ENCODE peak calls at places on chromosome 16, in seven cellular contexts. U is C1 segment of cervical spinal cord, C is NCI-H1694 treated with DMSO at 0.1 percent for 48 hours, K is A549, R is HFFc6, T is SHP77 treated with DMSO at 0.1 percent for 48 hours, O is adrenal gland. W is an unnamed sample.

GRCh38 chr16:17161034-17161433 is 309.7 kb downstream of the XYLT1 start:
- DNase-seq in U (no peak), C (peak), K (no peak), R (no peak), T (no peak), O (no peak), W (no peak)

GRCh38 chr16:25063865-25064264 is 47.7 kb upstream of the LCMT1 start:
- DNase-seq in U (no peak), C (no peak), K (no peak), R (peak), T (no peak), O (peak), W (no peak)

GRCh38 chr16:14418795-14419225 is 211.2 kb downstream of the PARN start:
- DNase-seq in U (no peak), C (no peak), K (no peak), R (no peak), T (no peak), O (no peak), W (no peak)

GRCh38 chr16:53893731-53894435 is 189.9 kb downstream of the FTO start:
- DNase-seq in U (no peak), C (no peak), K (no peak), R (peak), T (no peak), O (peak), W (no peak)

GRCh38 chr16:77975942-77976341 is 46.4 kb upstream of the CLEC3A start:
- DNase-seq in U (no peak), C (no peak), K (no peak), R (no peak), T (no peak), O (no peak), W (no peak)

GRCh38 chr16:66701516-66701915 is 5.0 kb upstream of the CMTM4 start:
- DNase-seq in U (no peak), C (no peak), K (no peak), R (peak), T (no peak), O (no peak), W (no peak)

GRCh38 chr16:24652803-24653202 is 76.6 kb upstream of the TNRC6A start:
- DNase-seq in U (no peak), C (no peak), K (no peak), R (no peak), T (no peak), O (no peak), W (no peak)

GRCh38 chr16:5257462-5257861 is 159.9 kb upstream of the EEF2KMT start:
- DNase-seq in U (no peak), C (no peak), K (no peak), R (no peak), T (no peak), O (no peak), W (no peak)

GRCh38 chr16:31404353-31405064 is 11.4 kb downstream of the ITGAD start:
- DNase-seq in U (no peak), C (no peak), K (peak), R (no peak), T (peak), O (no peak), W (no peak)

GRCh38 chr16:54473201-54473993 is 186.8 kb upstream of the IRX3 start:
- DNase-seq in U (no peak), C (no peak), K (no peak), R (no peak), T (no peak), O (no peak), W (no peak)

GRCh38 chr16:89722392-89723278 is 1.3 kb downstream of the ZNF276 start:
- DNase-seq in U (peak), C (no peak), K (no peak), R (no peak), T (no peak), O (no peak), W (peak)

GRCh38 chr16:80914379-80915078 is 92.2 kb downstream of the CMC2 start:
- DNase-seq in U (no peak), C (no peak), K (no peak), R (no peak), T (no peak), O (no peak), W (no peak)

GRCh38 chr16:47141773-47142468 is 1.8 kb downstream of the NETO2 start:
- DNase-seq in U (peak), C (peak), K (peak), R (peak), T (peak), O (peak), W (peak)

GRCh38 chr16:15502041-15502725 is 67.8 kb downstream of the BMERB1 start:
- DNase-seq in U (no peak), C (no peak), K (peak), R (peak), T (no peak), O (no peak), W (no peak)

GRCh38 chr16:82313754-82314153 is 143.7 kb upstream of the MPHOSPH6 start:
- DNase-seq in U (no peak), C (no peak), K (no peak), R (no peak), T (no peak), O (no peak), W (no peak)

GRCh38 chr16:4414187-4414909 is 2.0 kb downstream of the CORO7 start:
- DNase-seq in U (no peak), C (no peak), K (no peak), R (no peak), T (no peak), O (no peak), W (peak)

GRCh38 chr16:1290032-1290431 is 19.4 kb upstream of the UBE2I start:
- DNase-seq in U (no peak), C (no peak), K (no peak), R (no peak), T (no peak), O (no peak), W (no peak)

GRCh38 chr16:67158637-67159600 is 790 bp downstream of the TRADD start:
- DNase-seq in U (no peak), C (no peak), K (peak), R (no peak), T (no peak), O (peak), W (peak)

GRCh38 chr16:71622088-71622487 is 3.9 kb upstream of the MARVELD3 start:
- DNase-seq in U (no peak), C (no peak), K (no peak), R (no peak), T (no peak), O (no peak), W (no peak)

GRCh38 chr16:84749815-84750214 is 50.0 kb downstream of the USP10 start:
- DNase-seq in U (no peak), C (no peak), K (no peak), R (no peak), T (no peak), O (no peak), W (no peak)

GRCh38 chr16:23398987-23399805 is 53.8 kb downstream of the COG7 start:
- DNase-seq in U (peak), C (no peak), K (no peak), R (no peak), T (no peak), O (no peak), W (no peak)

GRCh38 chr16:74813109-74813641 is 38.6 kb upstream of the FA2H start:
- DNase-seq in U (peak), C (peak), K (peak), R (peak), T (peak), O (peak), W (peak)

GRCh38 chr16:79757163-79757562 is 156.6 kb upstream of the MAF start:
- DNase-seq in U (no peak), C (no peak), K (no peak), R (no peak), T (no peak), O (no peak), W (no peak)

GRCh38 chr16:21590287-21590686 is 9.1 kb upstream of the METTL9 start:
- DNase-seq in U (no peak), C (no peak), K (no peak), R (peak), T (no peak), O (no peak), W (no peak)

GRCh38 chr16:27867122-27868110 is 196.1 kb downstream of the GSG1L start:
- DNase-seq in U (peak), C (no peak), K (peak), R (peak), T (peak), O (peak), W (peak)

GRCh38 chr16:19066988-19067348 is 446 bp upstream of the COQ7 start:
- DNase-seq in U (no peak), C (no peak), K (no peak), R (no peak), T (no peak), O (no peak), W (no peak)

GRCh38 chr16:56787185-56787584 is 57.3 kb downstream of the NUP93 start:
- DNase-seq in U (no peak), C (no peak), K (no peak), R (no peak), T (no peak), O (no peak), W (no peak)

GRCh38 chr16:74501484-74502479 is 80.5 kb upstream of the CLEC18B start:
- DNase-seq in U (peak), C (no peak), K (no peak), R (no peak), T (no peak), O (no peak), W (no peak)

GRCh38 chr16:71628810-71629209 is 2.8 kb downstream of the MARVELD3 start:
- DNase-seq in U (no peak), C (no peak), K (no peak), R (no peak), T (no peak), O (no peak), W (no peak)

GRCh38 chr16:81004646-81005353 is 1.9 kb downstream of the CMC2 start:
- DNase-seq in U (no peak), C (peak), K (peak), R (peak), T (peak), O (peak), W (peak)

GRCh38 chr16:77327717-77328116 is 107.1 kb downstream of the ADAMTS18 start:
- DNase-seq in U (no peak), C (no peak), K (no peak), R (no peak), T (no peak), O (no peak), W (peak)

GRCh38 chr16:56606688-56607618 is 1.4 kb upstream of the MT2A start:
- DNase-seq in U (peak), C (no peak), K (peak), R (peak), T (no peak), O (peak), W (no peak)

GRCh38 chr16:19831678-19832077 is 53.0 kb downstream of the GPRC5B start:
- DNase-seq in U (no peak), C (no peak), K (no peak), R (peak), T (no peak), O (peak), W (no peak)